ENCODE peak calls at places on chromosome X, in five cellular contexts. F is choroid plexus epithelial cell; Z is Right ventricle myocardium superior; Q is tibial artery; N is CD4-positive, CD25-positive, alpha-beta regulatory T cell. O is an unnamed sample.

GRCh38 chrX:30373951-30374350 is 64.8 kb upstream of the NR0B1 start:
- DNase-seq in F (no peak), Z (no peak), Q (no peak), N (no peak), O (no peak)

GRCh38 chrX:1274786-1275185 is 6.2 kb downstream of the CSF2RA start:
- DNase-seq in F (no peak), Z (no peak), Q (no peak), N (no peak), O (no peak)

GRCh38 chrX:42119076-42119475 is 195.7 kb upstream of the CASK start:
- DNase-seq in F (peak), Z (no peak), Q (no peak), N (no peak), O (no peak)

GRCh38 chrX:41010188-41010846 is 74.9 kb upstream of the USP9X start:
- DNase-seq in F (peak), Z (peak), Q (peak), N (peak), O (no peak)

GRCh38 chrX:30620980-30621716 is 32.1 kb upstream of the GK start:
- DNase-seq in F (peak), Z (no peak), Q (peak), N (no peak), O (no peak)

GRCh38 chrX:49878128-49878833 is 1.0 kb upstream of the USP27X start:
- DNase-seq in F (peak), Z (no peak), Q (no peak), N (no peak), O (no peak)

GRCh38 chrX:154138857-154139256 is 5.2 kb upstream of the OPN1LW start:
- DNase-seq in F (no peak), Z (no peak), Q (no peak), N (no peak), O (no peak)

GRCh38 chrX:480861-481417 is 94.2 kb upstream of the PPP2R3B start:
- DNase-seq in F (no peak), Z (no peak), Q (no peak), N (no peak), O (no peak)

GRCh38 chrX:82141942-82142341 is 940.0 kb downstream of the SH3BGRL start:
- DNase-seq in F (no peak), Z (no peak), Q (no peak), N (peak), O (peak)